ENCODE peak calls at places on chromosome 3, in ten cellular contexts. Z is Daoy; C is foreskin fibroblast; K is stimulated activated CD4-positive, alpha-beta T cell treated with anti-CD3 and anti-CD28 coated beads, Interleukin-15, amount 100 ng/mL, for 1 hour; Q is activated CD4-positive, CD25-positive, alpha-beta regulatory T cell; M is iPS DF 6.9; T is nephron progenitor cell; G is M059J; S is ELR; W is tibial artery. P is an unnamed sample.

GRCh38 chr3:100496711-100497261 is 4.4 kb downstream of the TMEM45A start:
- DNase-seq in Z (peak), W (no peak), G (peak), T (no peak), S (peak), Q (no peak), C (peak), K (no peak), M (no peak), P (no peak)

GRCh38 chr3:7695067-7695466 is 806.6 kb upstream of the LMCD1 start:
- DNase-seq in T (no peak), G (no peak), W (no peak), C (no peak), Z (no peak), Q (no peak), K (no peak), S (no peak), M (no peak), P (no peak)

GRCh38 chr3:43769097-43769470 is 78.3 kb downstream of the ABHD5 start:
- DNase-seq in C (no peak), T (no peak), S (no peak), Q (no peak), K (no peak), W (no peak), G (no peak), Z (no peak), M (no peak), P (no peak)

GRCh38 chr3:135106445-135106844 is 311.4 kb downstream of the EPHB1 start:
- DNase-seq in S (peak), T (peak), G (peak), C (peak), Z (peak), K (no peak), M (peak), Q (no peak), W (no peak), P (peak)

GRCh38 chr3:131608296-131608695 is 105.5 kb upstream of the MRPL3 start:
- DNase-seq in C (no peak), Z (no peak), S (no peak), W (no peak), M (no peak), K (no peak), T (no peak), Q (no peak), G (no peak), P (no peak)

GRCh38 chr3:33942483-33943150 is 144.2 kb downstream of the PDCD6IP start:
- DNase-seq in S (peak), G (peak), C (no peak), Q (no peak), K (no peak), M (no peak), Z (no peak), T (no peak), W (no peak), P (no peak)

GRCh38 chr3:104436536-104436935 is 930.2 kb upstream of the ALCAM start:
- DNase-seq in W (no peak), K (no peak), C (no peak), Z (no peak), T (no peak), G (peak), Q (no peak), S (peak), M (no peak), P (no peak)

GRCh38 chr3:126535636-126536035 is 11.7 kb downstream of the CHST13 start:
- DNase-seq in W (no peak), G (no peak), Z (no peak), M (no peak), C (no peak), Q (no peak), K (no peak), T (no peak), S (no peak), P (no peak)

GRCh38 chr3:62203152-62203551 is 170.2 kb downstream of the FEZF2 start:
- DNase-seq in Q (no peak), T (no peak), G (no peak), K (no peak), W (no peak), M (no peak), Z (no peak), S (no peak), C (no peak), P (no peak)

GRCh38 chr3:125990253-125990970 is 21.4 kb downstream of the ROPN1B start:
- DNase-seq in C (peak), G (peak), M (peak), Z (peak), Q (peak), K (peak), W (peak), S (peak), T (peak), P (peak)

GRCh38 chr3:190326361-190326760 is 4.1 kb upstream of the CLDN1 start:
- DNase-seq in S (no peak), K (no peak), M (no peak), Q (no peak), C (no peak), T (no peak), W (no peak), G (peak), Z (no peak), P (no peak)

GRCh38 chr3:171991166-171991565 is 48.2 kb upstream of the FNDC3B start:
- DNase-seq in M (no peak), W (no peak), C (no peak), K (no peak), Q (no peak), Z (no peak), G (no peak), T (no peak), S (no peak), P (no peak)

GRCh38 chr3:87088366-87088983 is 97.5 kb upstream of the VGLL3 start:
- DNase-seq in Q (no peak), Z (no peak), G (peak), C (peak), M (no peak), S (peak), K (no peak), T (no peak), W (no peak), P (no peak)

GRCh38 chr3:103791786-103792515 is 1357.1 kb downstream of the ZPLD1 start:
- DNase-seq in T (no peak), M (no peak), C (no peak), G (no peak), S (peak), K (no peak), Q (no peak), Z (no peak), W (no peak), P (no peak)

GRCh38 chr3:124034016-124034808 is 42.3 kb upstream of the ROPN1 start:
- DNase-seq in Z (peak), C (peak), S (peak), G (peak), Q (peak), M (no peak), K (no peak), W (no peak), T (peak), P (peak)

P was measured in heart right ventricle.